ENCODE peak calls at places on chromosomes 13 and 19, in eight cellular contexts. E is nephron progenitor cell; K is caudate nucleus; X is epithelial cell of esophagus; D is activated CD4-positive, alpha-beta T cell treated with anti-CD3 and anti-CD28 coated beads, Interleukin-2, amount 10 ng/mL, durations not matched to agents 7 days and 5 days; A is right atrium auricular region; R is neural progenitor cell; F is activated effector memory CD4-positive, alpha-beta T cell treated with Interleukin-2 at 50 U/mL for 16 hours. P is an unnamed sample.

GRCh38 chr13:91398413-91399188 is at the start of gene GPC5:
- DNase-seq in E (peak; percentile 93), K (peak; percentile 75), X (peak; percentile 81), D (peak; percentile 81), A (peak; percentile 72), R (peak; percentile 88), F (peak; percentile 76), P (peak; percentile 76)

GRCh38 chr19:42313096-42313839 is at the start of gene TMEM145:
- DNase-seq in E (peak; percentile 79), K (no peak), X (peak; percentile 59), D (peak; percentile 38), A (no peak), R (peak; percentile 84), F (no peak), P (peak; percentile 65)

GRCh38 chr19:9891609-9892373 is 44.5 kb downstream of the OLFM2 start:
- DNase-seq in E (no peak), K (no peak), X (no peak), D (no peak), A (no peak), R (no peak), F (no peak), P (no peak)

GRCh38 chr19:33386361-33386858 is 12.9 kb downstream of the CEBPG start:
- DNase-seq in E (no peak), K (no peak), X (no peak), D (no peak), A (no peak), R (no peak), F (no peak), P (no peak)

GRCh38 chr13:100584901-100585300 is 3.7 kb downstream of the GGACT start:
- DNase-seq in E (no peak), K (no peak), X (no peak), D (peak; percentile 45), A (no peak), R (no peak), F (peak; percentile 4), P (no peak)

GRCh38 chr13:78993792-78994191 is 334.8 kb upstream of the OBI1 start:
- DNase-seq in E (no peak), K (no peak), X (no peak), D (no peak), A (no peak), R (peak; percentile 21), F (no peak), P (no peak)

GRCh38 chr13:99859178-99860177 is 112.1 kb downstream of the ZIC5 start:
- DNase-seq in E (no peak), K (no peak), X (no peak), D (peak; percentile 22), A (no peak), R (peak; percentile 15), F (peak; percentile 5), P (peak; percentile 79)

GRCh38 chr13:44819245-44819644 is 170.0 kb downstream of the NUFIP1 start:
- DNase-seq in E (no peak), K (no peak), X (peak; percentile 81), D (no peak), A (no peak), R (no peak), F (no peak), P (no peak)

GRCh38 chr13:99617474-99618255 is 116.4 kb downstream of the TM9SF2 start:
- DNase-seq in E (peak; percentile 62), K (no peak), X (peak; percentile 51), D (peak; percentile 42), A (no peak), R (peak; percentile 83), F (no peak), P (peak; percentile 51)